ENCODE peak calls at places on chromosome 7, in four cellular contexts. Q is A172; V is stomach; C is activated CD4-positive, alpha-beta T cell treated with anti-CD3 and anti-CD28 coated beads, Interleukin-2, amount 10 ng/mL, durations not matched to agents 24 days and 14 days. B is an unnamed sample.

GRCh38 chr7:98287486-98287959 is 6.0 kb downstream of the BRI3 start:
- DNase-seq in V (peak; percentile 75), C (no peak), Q (no peak), B (no peak)

GRCh38 chr7:45099891-45100760 is 11.4 kb upstream of the NACAD start:
- DNase-seq in Q (no peak), C (no peak), V (no peak), B (no peak)

GRCh38 chr7:148609045-148609725 is 18.6 kb downstream of the C7orf33 start:
- DNase-seq in C (no peak), V (no peak), Q (no peak), B (no peak)

GRCh38 chr7:146656988-146657387 is 540.4 kb downstream of the CNTNAP2 start:
- DNase-seq in Q (no peak), C (no peak), V (no peak), B (no peak)

GRCh38 chr7:105587899-105588690 is 6.8 kb upstream of the EFCAB10 start:
- DNase-seq in Q (no peak), C (no peak), V (no peak), B (no peak)

GRCh38 chr7:52749880-52750279 is 285.6 kb upstream of the POM121L12 start:
- DNase-seq in Q (no peak), V (no peak), C (no peak), B (no peak)

GRCh38 chr7:123782071-123782798 is 33.4 kb upstream of the WASL start:
- DNase-seq in Q (no peak), C (no peak), V (no peak), B (no peak)

GRCh38 chr7:10720042-10720441 is 253.6 kb upstream of the PHF14 start:
- DNase-seq in C (no peak), V (no peak), Q (no peak), B (no peak)

GRCh38 chr7:14395860-14396259 is 406.4 kb upstream of the ETV1 start:
- DNase-seq in Q (no peak), C (no peak), V (no peak), B (no peak)

GRCh38 chr7:128974241-128974934 is 36.7 kb downstream of the IRF5 start:
- DNase-seq in C (no peak), Q (no peak), V (no peak), B (peak; percentile 81)

GRCh38 chr7:107982918-107983389 is 20.0 kb downstream of the LAMB1 start:
- DNase-seq in V (no peak), Q (no peak), C (no peak), B (no peak)

GRCh38 chr7:30365626-30366025 is 81.2 kb downstream of the ZNRF2 start:
- DNase-seq in Q (no peak), C (no peak), V (no peak), B (no peak)

GRCh38 chr7:140752533-140752932 is 56.0 kb downstream of the NDUFB2 start:
- DNase-seq in V (no peak), Q (no peak), C (no peak), B (no peak)

GRCh38 chr7:66256281-66256680 is 51.1 kb downstream of the TPST1 start:
- DNase-seq in C (no peak), V (no peak), Q (no peak), B (no peak)